ENCODE peak calls at places on chromosomes 2 and 18, in five cellular contexts. T is kidney, S is heart right ventricle, B is sigmoid colon, X is endodermal cell. M is an unnamed sample.

GRCh38 chr2:108786008-108786353 is 590 bp upstream of the CCDC138 start:
- DNase-seq in T (no peak), S (no peak), B (no peak), X (no peak), M (no peak)

GRCh38 chr2:73939419-73939818 is 12.7 kb downstream of the DGUOK start:
- DNase-seq in T (no peak), S (no peak), B (no peak), X (peak; percentile 61), M (peak; percentile 66)

GRCh38 chr2:149808556-149808955 is 221.0 kb upstream of the MMADHC start:
- DNase-seq in T (no peak), S (no peak), B (no peak), X (no peak), M (no peak)

GRCh38 chr2:8571286-8571791 is 110.5 kb upstream of the ID2 start:
- DNase-seq in T (no peak), S (no peak), B (no peak), X (no peak), M (no peak)

GRCh38 chr18:71371951-71372605 is 1083.2 kb downstream of the SOCS6 start:
- DNase-seq in T (no peak), S (no peak), B (no peak), X (no peak), M (no peak)

GRCh38 chr2:100844514-100844913 is 24.6 kb downstream of the NPAS2 start:
- DNase-seq in T (no peak), S (no peak), B (no peak), X (no peak), M (no peak)

GRCh38 chr2:144523606-144524131 is 3.8 kb upstream of the ZEB2 start:
- DNase-seq in T (peak; percentile 66), S (peak; percentile 20), B (no peak), X (peak; percentile 90), M (no peak)

GRCh38 chr18:35203001-35203553 is 37.8 kb upstream of the ZNF397 start:
- DNase-seq in T (no peak), S (no peak), B (no peak), X (no peak), M (no peak)

GRCh38 chr2:239725551-239725890 is 299.6 kb downstream of the NDUFA10 start:
- DNase-seq in T (no peak), S (no peak), B (no peak), X (peak; percentile 45), M (peak; percentile 52)

GRCh38 chr18:67509711-67510110 is 6.8 kb downstream of the DSEL start:
- DNase-seq in T (no peak), S (no peak), B (no peak), X (no peak), M (no peak)

GRCh38 chr2:38682008-38682575 is 16.2 kb downstream of the GALM start:
- DNase-seq in T (no peak), S (no peak), B (no peak), X (no peak), M (no peak)

GRCh38 chr18:49837889-49838288 is 24.6 kb upstream of the ACAA2 start:
- DNase-seq in T (no peak), S (no peak), B (no peak), X (no peak), M (no peak)

GRCh38 chr2:41963661-41964525 is 83.9 kb upstream of the PKDCC start:
- DNase-seq in T (peak; percentile 94), S (peak; percentile 59), B (peak; percentile 74), X (peak; percentile 83), M (no peak)
- TF ChIP-seq CTCF in T (no peak), S (no peak), B (no peak), X (peak; percentile 35), M (no peak)

DNA sequence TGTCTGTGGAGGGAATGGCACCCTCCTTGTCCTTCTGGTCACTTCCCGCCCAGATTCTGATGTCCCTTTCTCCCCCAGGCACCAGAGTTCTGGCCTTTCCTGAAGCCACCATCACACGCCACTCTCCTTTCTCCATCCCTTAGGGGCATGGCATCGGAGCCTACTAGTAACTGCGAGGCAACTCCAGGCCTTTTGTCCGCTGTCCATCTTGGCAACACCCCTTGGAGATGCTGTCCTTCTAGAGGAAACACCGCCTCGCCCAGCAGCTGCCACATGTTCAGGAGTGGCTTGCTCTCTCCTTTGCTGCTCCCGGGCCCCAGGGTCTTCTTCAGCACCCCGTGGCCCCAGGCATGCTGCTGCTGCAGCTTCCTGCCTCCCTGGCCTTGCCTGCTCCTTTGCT is 267.0 kb downstream of the SRBD1 start:
- DNase-seq in T (no peak), S (no peak), B (no peak), X (no peak), M (no peak)
- H3K4me3 ChIP-seq in T (no peak overlapping the region), S (no peak overlapping the region), B (no peak overlapping the region), X (no peak overlapping the region), M (no peak overlapping the region)

GRCh38 chr2:37653093-37653492 is 18.3 kb downstream of the CDC42EP3 start:
- DNase-seq in T (no peak), S (no peak), B (no peak), X (no peak), M (no peak)
- H3K4me1 ChIP-seq in T (peaks cover 15% of the 10 kb centered on the region), S (peaks cover 90% of the 10 kb centered on the region), B (peaks cover 93% of the 10 kb centered on the region), X (peaks cover 40% of the 10 kb centered on the region), M (peaks cover 94% of the 10 kb centered on the region)

GRCh38 chr2:190785380-190785779 is 95.2 kb upstream of the GLS start:
- DNase-seq in T (no peak), S (no peak), B (no peak), X (no peak), M (no peak)

GRCh38 chr2:190780594-190780993 is 100.0 kb upstream of the GLS start:
- DNase-seq in T (no peak), S (no peak), B (no peak), X (no peak), M (no peak)

GRCh38 chr2:190783513-190784263 is 96.9 kb upstream of the GLS start:
- DNase-seq in T (no peak), S (no peak), B (no peak), X (no peak), M (no peak)

GRCh38 chr2:190782264-190782663 is 98.4 kb upstream of the GLS start:
- DNase-seq in T (no peak), S (no peak), B (no peak), X (no peak), M (no peak)

DNA sequence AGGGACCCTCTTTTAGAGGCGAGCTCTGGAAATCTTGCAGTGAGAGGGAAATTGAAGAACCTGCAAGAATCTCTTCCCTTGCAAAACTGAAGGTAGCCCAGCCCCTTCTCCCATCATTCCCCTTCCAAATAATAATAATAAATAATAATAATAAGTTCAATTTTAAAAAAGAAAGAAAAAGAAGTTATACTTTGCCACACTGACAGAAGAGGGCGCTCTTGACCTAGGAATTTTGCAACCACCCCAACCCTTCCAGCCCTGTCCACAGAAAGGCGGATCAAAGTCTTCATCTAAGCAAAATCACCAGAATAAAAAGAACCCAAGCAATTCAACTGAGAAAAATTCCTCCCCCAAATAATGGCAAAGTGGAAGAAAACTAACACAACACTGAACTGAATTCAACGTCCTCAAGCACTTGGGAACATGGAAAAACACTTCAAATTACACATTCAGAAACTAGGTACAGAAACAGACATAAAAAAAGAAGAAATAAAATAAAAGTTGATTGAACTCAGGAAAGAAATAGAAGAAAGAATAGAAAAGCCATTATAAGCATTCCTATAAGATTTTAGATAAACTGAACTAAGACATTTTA is 98.9 kb upstream of the GLS start:
- DNase-seq in T (no peak), S (no peak), B (peak; percentile 71), X (peak; percentile 77), M (no peak)
- TF ChIP-seq CTCF in T (peak; percentile 60), S (peak; percentile 54), B (peak; percentile 23), X (peak; percentile 90), M (peak; percentile 67)

GRCh38 chr2:234845602-234846588 is 105.9 kb upstream of the SH3BP4 start:
- DNase-seq in T (no peak), S (no peak), B (no peak), X (no peak), M (no peak)
- H3K4me3 ChIP-seq in T (no peak overlapping the region), S (no peak overlapping the region), B (no peak overlapping the region), X (no peak overlapping the region), M (no peak overlapping the region)

GRCh38 chr2:36587091-36587490 is 10.9 kb downstream of the FEZ2 start:
- DNase-seq in T (no peak), S (no peak), B (no peak), X (no peak), M (no peak)

GRCh38 chr2:36584148-36584794 is 13.7 kb downstream of the FEZ2 start:
- DNase-seq in T (no peak), S (no peak), B (no peak), X (no peak), M (no peak)

GRCh38 chr2:36589230-36589630 is 8.7 kb downstream of the FEZ2 start:
- DNase-seq in T (no peak), S (no peak), B (no peak), X (no peak), M (no peak)

GRCh38 chr2:36587556-36587955 is 10.4 kb downstream of the FEZ2 start:
- DNase-seq in T (no peak), S (no peak), B (no peak), X (no peak), M (no peak)

DNA sequence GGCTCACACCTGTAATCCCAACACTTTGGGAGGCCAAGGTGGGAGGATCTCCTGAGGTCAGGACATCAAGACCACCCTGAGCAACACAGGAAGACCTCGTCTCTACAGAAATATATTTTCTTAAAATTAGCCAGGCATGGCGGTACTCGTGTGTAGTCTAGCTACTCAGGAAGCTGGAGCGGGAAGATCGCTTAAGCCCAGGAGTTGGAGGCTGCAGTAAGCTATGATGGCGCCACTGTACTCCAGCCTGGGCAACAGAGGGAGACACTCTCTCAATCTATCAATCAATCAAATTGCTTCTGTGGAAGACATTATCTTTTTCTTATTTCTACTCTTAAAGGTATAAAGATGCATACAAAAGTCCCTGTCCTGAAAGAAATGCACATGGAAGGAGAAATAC is 11.3 kb downstream of the FEZ2 start:
- DNase-seq in T (no peak), S (no peak), B (no peak), X (no peak), M (no peak)
- H3K4me1 ChIP-seq in T (no peaks in the 10 kb centered on the region), S (peaks cover 10% of the 10 kb centered on the region), B (no peaks in the 10 kb centered on the region), X (no peaks in the 10 kb centered on the region), M (no peaks in the 10 kb centered on the region)

DNA sequence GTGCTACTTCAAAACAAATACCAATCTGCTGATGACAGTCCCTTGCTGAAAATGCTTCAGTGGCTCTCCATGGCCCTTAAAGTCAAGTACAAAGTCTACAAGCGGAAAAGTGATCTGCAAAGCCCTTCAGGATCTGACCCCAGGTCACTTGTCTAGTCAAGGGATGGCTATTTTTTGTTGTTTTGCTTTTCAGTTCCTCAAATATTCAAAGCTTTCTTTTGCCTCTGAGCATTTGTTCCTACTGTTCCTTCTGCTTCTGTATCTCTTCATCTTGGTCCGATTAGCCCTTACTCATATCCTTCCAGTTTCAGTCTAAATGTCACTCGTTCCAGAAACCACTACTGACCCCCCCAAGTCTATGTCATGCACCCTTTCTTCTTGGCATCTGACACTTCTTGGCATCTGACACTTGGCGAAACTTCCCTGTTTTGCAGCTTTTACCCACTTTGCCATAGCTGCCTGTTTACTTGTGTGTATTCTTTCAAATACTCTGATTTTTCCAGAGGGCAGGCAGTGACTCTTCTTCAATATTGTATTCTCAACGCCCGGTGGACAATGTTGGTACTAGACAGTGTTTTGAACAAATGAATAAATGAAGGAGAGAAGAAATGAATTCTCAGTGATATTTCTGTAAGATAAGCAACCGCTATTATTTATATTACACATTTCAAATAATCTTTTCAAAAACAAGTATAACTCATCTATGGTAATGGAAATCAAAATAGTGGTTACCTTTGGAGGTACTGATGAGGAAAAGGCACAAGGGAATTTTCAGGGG is 175.9 kb upstream of the FN1 start:
- DNase-seq in T (no peak), S (no peak), B (no peak), X (no peak), M (no peak)
- TF ChIP-seq CTCF in T (no peak), S (no peak), B (no peak), X (no peak), M (no peak)

M was measured in upper lobe of right lung.